ENCODE peak calls at places on chromosomes 12 and 14, in nine cellular contexts. Y is PC-9; L is keratinocyte; R is GM23338; I is tibial artery; D is trophoblast cell; W is cardiac muscle cell; M is effector memory CD4-positive, alpha-beta T cell; H is colonic mucosa. J is an unnamed sample. For H3K36me3, the result is how much of the 10 kb centered on the place peaks cover.

GRCh38 chr14:30252800-30253425 is 306.0 kb upstream of the G2E3 start:
- DNase-seq in Y (no peak), L (no peak), R (no peak), I (no peak), D (no peak), W (no peak), M (no peak), H (no peak), J (no peak)

GRCh38 chr12:109781668-109782321 is 51.4 kb downstream of the TRPV4 start:
- DNase-seq in Y (no peak), L (no peak), R (no peak), I (no peak), D (no peak), W (no peak), M (no peak), H (no peak), J (no peak)

GRCh38 chr12:71159260-71159659 is 1.5 kb upstream of the TSPAN8 start:
- DNase-seq in Y (no peak), L (no peak), R (no peak), I (no peak), D (no peak), W (no peak), M (no peak), H (no peak), J (no peak)

GRCh38 chr12:47088021-47088944 is 8.5 kb upstream of the AMIGO2 start:
- DNase-seq in Y (no peak), L (peak), R (no peak), I (no peak), D (no peak), W (peak), M (no peak), H (no peak), J (no peak)

GRCh38 chr12:107369679-107370078 is 276.3 kb upstream of the CRY1 start:
- DNase-seq in Y (no peak), L (no peak), R (no peak), I (no peak), D (no peak), W (no peak), M (no peak), H (no peak), J (no peak)

GRCh38 chr14:106635569-106635968 is 1109.2 kb downstream of the TMEM121 start:
- DNase-seq in Y (no peak), L (no peak), R (no peak), I (no peak), D (no peak), W (no peak), M (no peak), H (no peak), J (no peak)

GRCh38 chr12:46790066-46790465 is 35.7 kb downstream of the SLC38A4 start:
- DNase-seq in Y (no peak), L (no peak), R (no peak), I (no peak), D (no peak), W (no peak), M (no peak), H (no peak), J (no peak)

GRCh38 chr14:51176819-51177218 is 63.2 kb upstream of the TMX1 start:
- DNase-seq in Y (no peak), L (no peak), R (peak), I (no peak), D (no peak), W (peak), M (no peak), H (no peak), J (no peak)

GRCh38 chr14:59582845-59583509 is 6.4 kb upstream of the CCDC175 start:
- DNase-seq in Y (no peak), L (no peak), R (peak), I (no peak), D (no peak), W (no peak), M (no peak), H (no peak), J (no peak)

GRCh38 chr12:39824505-39825198 is 205.0 kb upstream of the ABCD2 start:
- DNase-seq in Y (no peak), L (no peak), R (no peak), I (no peak), D (no peak), W (peak), M (no peak), H (no peak), J (no peak)

GRCh38 chr14:67650694-67651093 is 23.7 kb downstream of the VTI1B start:
- DNase-seq in Y (peak), L (peak), R (no peak), I (no peak), D (peak), W (peak), M (no peak), H (no peak), J (no peak)

GRCh38 chr12:18320036-18320617 is 58.8 kb downstream of the PIK3C2G start:
- DNase-seq in Y (peak), L (peak), R (peak), I (no peak), D (peak), W (peak), M (no peak), H (no peak), J (peak)

GRCh38 chr12:25447046-25447445 is 106.0 kb downstream of the LMNTD1 start:
- DNase-seq in Y (no peak), L (no peak), R (no peak), I (no peak), D (no peak), W (no peak), M (no peak), H (no peak), J (no peak)

GRCh38 chr14:22420598-22421186 is 168.3 kb downstream of the DAD1 start:
- DNase-seq in Y (no peak), L (no peak), R (no peak), I (no peak), D (no peak), W (peak), M (no peak), H (no peak), J (no peak)

GRCh38 chr12:102120564-102120873 is 536 bp downstream of the PARPBP start:
- DNase-seq in Y (peak), L (no peak), R (no peak), I (no peak), D (no peak), W (no peak), M (no peak), H (no peak), J (no peak)

GRCh38 chr14:24403294-24404013 is 4.7 kb downstream of the NYNRIN start:
- DNase-seq in Y (no peak), L (no peak), R (no peak), I (no peak), D (peak), W (peak), M (no peak), H (no peak), J (no peak)

GRCh38 chr14:89617471-89618291 is 200.6 kb upstream of the FOXN3 start:
- DNase-seq in Y (no peak), L (no peak), R (peak), I (peak), D (peak), W (peak), M (no peak), H (peak), J (peak)

GRCh38 chr12:47307680-47308399 is 228.1 kb upstream of the AMIGO2 start:
- DNase-seq in Y (peak), L (peak), R (peak), I (peak), D (peak), W (peak), M (peak), H (peak), J (peak)

GRCh38 chr12:46908236-46908935 is 82.6 kb upstream of the SLC38A4 start:
- DNase-seq in Y (peak), L (peak), R (no peak), I (no peak), D (peak), W (peak), M (no peak), H (no peak), J (peak)

GRCh38 chr14:61466249-61466904 is 145.0 kb downstream of the PRKCH start:
- DNase-seq in Y (peak), L (peak), R (peak), I (peak), D (peak), W (peak), M (no peak), H (peak), J (no peak)

GRCh38 chr12:57118711-57119271 is 7.6 kb upstream of the STAT6 start:
- DNase-seq in Y (no peak), L (peak), R (no peak), I (no peak), D (peak), W (no peak), M (no peak), H (peak), J (peak)

GRCh38 chr12:84165998-84166571 is 746.5 kb downstream of the SLC6A15 start:
- DNase-seq in Y (no peak), L (no peak), R (no peak), I (no peak), D (no peak), W (no peak), M (no peak), H (no peak), J (no peak)

GRCh38 chr12:103279444-103279843 is 216.3 kb downstream of the C12orf42 start:
- DNase-seq in Y (no peak), L (no peak), R (no peak), I (no peak), D (no peak), W (no peak), M (no peak), H (no peak), J (no peak)

GRCh38 chr12:106953352-106954260 is 2.1 kb upstream of the TMEM263 start:
- DNase-seq in Y (no peak), L (no peak), R (no peak), I (no peak), D (no peak), W (no peak), M (no peak), H (no peak), J (peak)

GRCh38 chr14:23119362-23120327 is 590 bp upstream of the CEBPE start:
- DNase-seq in Y (no peak), L (no peak), R (no peak), I (no peak), D (no peak), W (no peak), M (no peak), H (no peak), J (no peak)

GRCh38 chr12:86134571-86134970 is 121.6 kb downstream of the MGAT4C start:
- DNase-seq in Y (no peak), L (no peak), R (no peak), I (no peak), D (no peak), W (peak), M (no peak), H (no peak), J (no peak)

GRCh38 chr12:2633825-2634200 is 161.0 kb upstream of the FKBP4 start:
- DNase-seq in Y (no peak), L (no peak), R (no peak), I (no peak), D (no peak), W (no peak), M (no peak), H (peak), J (no peak)

GRCh38 chr14:104793703-104793959 is 1.9 kb downstream of the AKT1 start:
- DNase-seq in Y (no peak), L (no peak), R (no peak), I (no peak), D (no peak), W (no peak), M (no peak), H (no peak), J (no peak)
- H3K4me3 ChIP-seq in Y (peak), L (peak), R (peak), I (peak), D (no peak), W (no peak), M (no peak), H (peak), J (peak)

GRCh38 chr12:95837240-95838038 is 21.3 kb upstream of the SNRPF start:
- DNase-seq in Y (no peak), L (no peak), R (peak), I (no peak), D (no peak), W (no peak), M (no peak), H (no peak), J (no peak)
- H3K36me3 ChIP-seq in Y (under half), L (under half), R (under half), I (under half), D (under half), W (under half), M (under half), H (under half), J (under half)

GRCh38 chr12:51908876-51909592 is 1.7 kb downstream of the ACVRL1 start:
- DNase-seq in Y (no peak), L (no peak), R (no peak), I (no peak), D (no peak), W (no peak), M (no peak), H (no peak), J (no peak)

GRCh38 chr12:51907083-51907863 is at the start of gene ACVRL1:
- DNase-seq in Y (no peak), L (no peak), R (peak), I (no peak), D (peak), W (peak), M (no peak), H (peak), J (no peak)

GRCh38 chr12:51906452-51907082 is 737 bp upstream of the ACVRL1 start:
- DNase-seq in Y (no peak), L (no peak), R (peak), I (peak), D (peak), W (no peak), M (no peak), H (no peak), J (no peak)

GRCh38 chr12:51905507-51906438 is 1.5 kb upstream of the ACVRL1 start:
- DNase-seq in Y (no peak), L (no peak), R (no peak), I (peak), D (peak), W (peak), M (no peak), H (peak), J (no peak)

DNA sequence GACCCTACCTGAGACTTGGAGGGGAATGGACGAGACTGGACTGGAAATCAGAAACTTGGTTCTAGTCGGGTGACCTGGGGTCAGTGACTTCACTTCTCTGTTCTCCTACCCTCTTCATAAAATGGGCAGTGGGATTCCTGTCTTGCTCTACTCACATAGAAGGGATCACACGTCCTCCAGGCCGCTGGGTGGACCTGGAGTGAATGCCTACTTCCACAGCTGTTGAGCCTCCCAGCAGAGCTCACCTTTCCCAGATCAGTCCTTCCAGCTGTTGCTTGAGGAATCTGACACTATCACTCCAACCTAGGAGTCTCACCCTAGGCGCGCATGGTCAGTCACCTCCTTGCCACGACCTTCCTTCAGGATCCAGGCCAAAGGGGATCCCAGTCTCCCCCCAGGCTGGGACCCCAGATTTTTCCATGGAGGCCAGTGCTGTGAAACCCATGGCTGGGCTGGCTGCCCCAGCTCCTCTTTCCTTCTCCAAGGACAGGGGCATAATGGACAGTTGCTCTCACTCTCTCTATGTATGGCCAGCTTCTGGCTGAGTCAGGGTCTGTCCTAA is 641 bp downstream of the ACVRL1 start:
- DNase-seq in Y (no peak), L (no peak), R (no peak), I (peak), D (peak), W (no peak), M (no peak), H (no peak), J (no peak)
- H3K4me3 ChIP-seq in Y (no peak), L (no peak), R (peak), I (peak), D (no peak), W (no peak), M (no peak), H (peak), J (no peak)

DNA sequence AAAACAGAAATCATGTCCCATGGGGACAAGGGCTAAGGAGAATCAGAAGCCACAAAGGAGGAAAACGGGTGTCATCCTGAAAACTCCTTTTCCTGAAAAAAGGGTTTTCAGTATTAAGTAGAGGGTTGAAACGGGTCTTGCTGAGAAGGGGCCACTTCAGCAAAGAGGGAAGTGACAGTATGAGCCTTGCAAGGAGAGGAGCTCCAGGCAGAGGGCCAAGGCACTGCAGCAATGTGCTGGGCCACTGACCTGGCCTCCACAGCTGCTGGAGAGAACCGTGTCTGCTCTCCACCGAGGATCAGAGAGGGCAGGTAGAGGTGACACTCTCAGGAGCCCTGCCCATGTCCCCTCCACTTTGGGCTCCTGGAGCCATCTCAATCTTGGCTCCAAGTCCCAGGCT is 103.3 kb downstream of the NCOR2 start:
- DNase-seq in Y (no peak), L (no peak), R (no peak), I (no peak), D (no peak), W (no peak), M (no peak), H (no peak), J (no peak)
- H3K36me3 ChIP-seq in Y (under half), L (under half), R (under half), I (half or more), D (half or more), W (under half), M (under half), H (under half), J (half or more)

J was measured in MG63.